ENCODE peak calls at places on chromosome 14, in ten cellular contexts. N, Y, D, Q, J, H, T, A, W and L are unnamed samples.

GRCh38 chr14:57061009-57061711 is 207.5 kb downstream of the EXOC5 start:
- DNase-seq in H (no peak), W (no peak), T (no peak), D (no peak), J (no peak), Y (no peak), Q (no peak), N (no peak), A (no peak), L (no peak)

GRCh38 chr14:53979747-53980642 is 23.4 kb upstream of the BMP4 start:
- DNase-seq in Y (no peak), D (no peak), H (no peak), N (no peak), J (no peak), W (peak), T (peak), A (peak), Q (peak), L (no peak)

GRCh38 chr14:105090493-105091334 is 25.5 kb upstream of the GPR132 start:
- DNase-seq in J (peak), Y (peak), D (peak), Q (peak), N (peak), H (peak), W (peak), T (peak), A (peak), L (peak)

GRCh38 chr14:100410056-100410565 is 87.0 kb downstream of the SLC25A47 start:
- DNase-seq in A (no peak), W (no peak), Y (no peak), H (no peak), N (no peak), Q (no peak), T (no peak), D (no peak), J (no peak), L (no peak)

GRCh38 chr14:40417777-40418401 is 985.7 kb upstream of the FBXO33 start:
- DNase-seq in Q (no peak), T (no peak), Y (peak), W (peak), J (peak), D (no peak), N (peak), H (no peak), A (no peak), L (peak)

GRCh38 chr14:24411468-24412454 is 13.0 kb downstream of the NYNRIN start:
- DNase-seq in A (no peak), J (no peak), Y (no peak), T (peak), N (no peak), Q (peak), W (peak), D (no peak), H (no peak), L (peak)

GRCh38 chr14:79369359-79370332 is 841.7 kb downstream of the DIO2 start:
- DNase-seq in Y (no peak), W (peak), J (no peak), H (no peak), A (no peak), Q (peak), N (no peak), T (no peak), D (no peak), L (peak)

GRCh38 chr14:104843442-104844305 is 21.4 kb upstream of the CEP170B start:
- DNase-seq in Y (no peak), W (peak), Q (no peak), T (no peak), D (no peak), N (no peak), A (no peak), J (no peak), H (no peak), L (no peak)

GRCh38 chr14:84749191-84749945 is 780.6 kb upstream of the FLRT2 start:
- DNase-seq in D (no peak), N (no peak), T (no peak), A (no peak), Q (no peak), W (no peak), Y (no peak), J (no peak), H (no peak), L (no peak)

GRCh38 chr14:55077155-55077554 is 25.7 kb downstream of the MAPK1IP1L start:
- DNase-seq in Y (no peak), N (no peak), H (no peak), T (no peak), J (no peak), W (peak), A (no peak), D (no peak), Q (no peak), L (no peak)

GRCh38 chr14:56300495-56300894 is 182.3 kb downstream of the PELI2 start:
- DNase-seq in W (no peak), J (no peak), A (no peak), Y (no peak), H (no peak), Q (peak), T (no peak), D (no peak), N (no peak), L (no peak)

GRCh38 chr14:85528080-85528881 is 1.7 kb upstream of the FLRT2 start:
- DNase-seq in W (peak), A (peak), Q (peak), N (no peak), D (no peak), Y (no peak), J (no peak), H (peak), T (no peak), L (peak)

GRCh38 chr14:79514700-79515099 is 696.6 kb downstream of the DIO2 start:
- DNase-seq in Q (peak), Y (no peak), H (no peak), W (peak), J (no peak), N (no peak), D (no peak), A (no peak), T (no peak), L (no peak)

GRCh38 chr14:33357225-33358010 is 418.7 kb downstream of the NPAS3 start:
- DNase-seq in Y (peak), H (no peak), Q (no peak), W (no peak), N (no peak), A (no peak), D (peak), T (no peak), J (no peak), L (no peak)

GRCh38 chr14:31440280-31440679 is 17.0 kb downstream of the DTD2 start:
- DNase-seq in Q (no peak), N (no peak), J (no peak), W (no peak), H (no peak), D (no peak), Y (no peak), T (no peak), A (no peak), L (no peak)

GRCh38 chr14:93332032-93332852 is 594 bp downstream of the BTBD7 start:
- DNase-seq in T (peak), N (peak), Q (peak), D (no peak), J (peak), Y (peak), H (peak), W (peak), A (peak), L (no peak)

GRCh38 chr14:99231850-99232401 is 40.1 kb downstream of the BCL11B start:
- DNase-seq in T (no peak), A (no peak), W (no peak), D (no peak), Y (no peak), N (no peak), J (no peak), Q (no peak), H (no peak), L (no peak)

GRCh38 chr14:25394356-25394755 is 344.4 kb upstream of the STXBP6 start:
- DNase-seq in Y (no peak), W (no peak), N (no peak), J (no peak), A (no peak), D (no peak), H (no peak), T (no peak), Q (no peak), L (no peak)

GRCh38 chr14:61549425-61549824 is 145.9 kb upstream of the HIF1A start:
- DNase-seq in W (peak), Y (no peak), Q (no peak), H (no peak), J (no peak), N (no peak), T (no peak), A (no peak), D (no peak), L (no peak)

GRCh38 chr14:23443411-23443812 is 8.0 kb upstream of the MYH7 start:
- DNase-seq in J (no peak), T (no peak), Y (no peak), H (no peak), Q (no peak), D (no peak), W (no peak), N (no peak), A (no peak), L (no peak)

GRCh38 chr14:83765200-83765599 is 1764.7 kb upstream of the FLRT2 start:
- DNase-seq in D (no peak), N (no peak), J (no peak), Y (no peak), W (no peak), H (no peak), A (no peak), T (no peak), Q (no peak), L (no peak)

GRCh38 chr14:72965249-72965648 is 39.0 kb downstream of the DCAF4 start:
- DNase-seq in Q (peak), H (no peak), W (peak), D (no peak), J (no peak), A (peak), Y (no peak), T (no peak), N (no peak), L (no peak)

GRCh38 chr14:70640938-70641547 is 673 bp upstream of the TTC9 start:
- DNase-seq in D (no peak), H (no peak), T (no peak), A (peak), N (peak), W (peak), Q (peak), J (no peak), Y (no peak), L (no peak)

GRCh38 chr14:104343690-104344640 is 205.6 kb downstream of the KIF26A start:
- DNase-seq in A (no peak), T (peak), H (no peak), D (no peak), W (no peak), J (no peak), Y (no peak), Q (no peak), N (no peak), L (no peak)

GRCh38 chr14:67727361-67727760 is 25.7 kb downstream of the RDH12 start:
- DNase-seq in Y (no peak), N (no peak), D (no peak), Q (no peak), A (no peak), W (no peak), T (no peak), H (no peak), J (no peak), L (no peak)

GRCh38 chr14:90870950-90871604 is 54.8 kb upstream of the TTC7B start:
- DNase-seq in H (no peak), N (no peak), D (no peak), T (no peak), Q (no peak), W (no peak), J (no peak), A (no peak), Y (no peak), L (no peak)